ENCODE peak calls at places on chromosomes 1 and 21, in six cellular contexts. N is endodermal cell, O is tibial artery, U is mammary epithelial cell, G is adrenal gland, H is psoas muscle. X is an unnamed sample. For H3K4me1, the result is how much of the 10 kb centered on the place peaks cover.

GRCh38 chr1:218304281-218305039 is 19.4 kb downstream of the RRP15 start:
- DNase-seq in N (peak), O (no peak), U (peak), G (no peak), H (peak), X (no peak)

GRCh38 chr1:208511242-208511860 is 267.2 kb upstream of the PLXNA2 start:
- DNase-seq in N (no peak), O (no peak), U (no peak), G (no peak), H (no peak), X (no peak)

GRCh38 chr1:42735477-42736105 is 4.4 kb downstream of the CLDN19 start:
- DNase-seq in N (no peak), O (no peak), U (peak), G (no peak), H (no peak), X (no peak)

GRCh38 chr1:201612645-201613044 is 73.7 kb downstream of the NAV1 start:
- DNase-seq in N (no peak), O (no peak), U (no peak), G (no peak), H (no peak), X (no peak)

GRCh38 chr1:74964508-74964907 is 169.7 kb upstream of the LHX8 start:
- DNase-seq in N (no peak), O (no peak), U (peak), G (no peak), H (no peak), X (no peak)

GRCh38 chr1:30928789-30929134 is 20.2 kb upstream of the SDC3 start:
- DNase-seq in N (no peak), O (no peak), U (no peak), G (no peak), H (no peak), X (no peak)

GRCh38 chr1:24323281-24323680 is 4.1 kb downstream of the GRHL3 start:
- DNase-seq in N (no peak), O (no peak), U (peak), G (no peak), H (no peak), X (no peak)

GRCh38 chr21:34669149-34669879 is 520 bp downstream of the CLIC6 start:
- DNase-seq in N (peak), O (no peak), U (no peak), G (no peak), H (peak), X (no peak)

GRCh38 chr21:28485301-28486022 is 507.2 kb downstream of the LTN1 start:
- DNase-seq in N (no peak), O (no peak), U (peak), G (no peak), H (no peak), X (no peak)

GRCh38 chr1:192668434-192668983 is 32.6 kb downstream of the RGS13 start:
- DNase-seq in N (no peak), O (no peak), U (no peak), G (no peak), H (no peak), X (no peak)

GRCh38 chr1:107496002-107496401 is 355.2 kb downstream of the NTNG1 start:
- DNase-seq in N (no peak), O (no peak), U (no peak), G (no peak), H (no peak), X (no peak)

GRCh38 chr1:6124746-6125365 is 55.3 kb downstream of the CHD5 start:
- DNase-seq in N (no peak), O (no peak), U (no peak), G (no peak), H (no peak), X (no peak)

GRCh38 chr1:65435987-65436386 is 15.5 kb downstream of the LEPR start:
- DNase-seq in N (no peak), O (no peak), U (no peak), G (no peak), H (no peak), X (no peak)

GRCh38 chr1:65432918-65433317 is 12.4 kb downstream of the LEPR start:
- DNase-seq in N (peak), O (no peak), U (no peak), G (no peak), H (no peak), X (no peak)

GRCh38 chr1:65437616-65438015 is 17.1 kb downstream of the LEPR start:
- DNase-seq in N (no peak), O (no peak), U (no peak), G (no peak), H (no peak), X (no peak)

GRCh38 chr1:65434255-65434654 is 13.8 kb downstream of the LEPR start:
- DNase-seq in N (no peak), O (no peak), U (no peak), G (no peak), H (no peak), X (no peak)

GRCh38 chr1:65434760-65435159 is 14.3 kb downstream of the LEPR start:
- DNase-seq in N (peak), O (no peak), U (peak), G (no peak), H (no peak), X (no peak)
- H3K27ac ChIP-seq in N (no peak), O (no peak), U (peak), G (no peak), H (no peak), X (no peak)

GRCh38 chr1:53947172-53947835 is 1.2 kb downstream of the LRRC42 start:
- DNase-seq in N (no peak), O (no peak), U (no peak), G (no peak), H (no peak), X (no peak)
- H3K4me1 ChIP-seq in N (under half), O (under half), U (under half), G (under half), H (under half), X (under half)

GRCh38 chr1:203480084-203480483 is 4.5 kb downstream of the PRELP start:
- DNase-seq in N (no peak), O (no peak), U (no peak), G (no peak), H (no peak), X (no peak)
- H3K27ac ChIP-seq in N (no peak), O (peak), U (no peak), G (peak), H (peak), X (peak)

DNA sequence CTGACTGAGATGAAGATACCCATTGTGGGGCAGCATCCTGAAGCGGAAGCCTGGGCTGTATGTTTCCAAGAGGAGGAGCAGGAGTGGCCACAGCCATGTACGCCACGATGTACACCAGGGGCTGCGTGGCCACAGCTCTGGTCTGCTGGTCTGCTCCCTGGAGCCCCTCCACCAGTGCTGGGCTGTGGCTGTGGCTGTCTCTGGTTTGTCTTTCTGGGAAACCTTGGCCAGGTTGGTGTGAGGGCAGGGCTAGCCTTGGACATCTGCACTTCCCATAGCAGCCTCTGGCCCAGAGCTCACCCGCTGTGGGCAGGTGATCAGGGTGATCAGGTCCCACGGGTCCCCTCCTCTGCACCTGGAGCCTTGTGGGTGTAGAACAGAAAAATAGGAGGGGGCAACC is 2.6 kb downstream of the MIB2 start:
- DNase-seq in N (no peak), O (no peak), U (no peak), G (no peak), H (no peak), X (no peak)
- H3K4me1 ChIP-seq in N (under half), O (under half), U (under half), G (under half), H (half or more), X (under half)

GRCh38 chr1:219773110-219773509 is 155.2 kb downstream of the SLC30A10 start:
- DNase-seq in N (no peak), O (no peak), U (no peak), G (no peak), H (no peak), X (no peak)

GRCh38 chr1:219772265-219773036 is 155.9 kb downstream of the SLC30A10 start:
- DNase-seq in N (no peak), O (no peak), U (no peak), G (no peak), H (no peak), X (no peak)

GRCh38 chr1:219773775-219774174 is 154.6 kb downstream of the SLC30A10 start:
- DNase-seq in N (no peak), O (no peak), U (no peak), G (no peak), H (no peak), X (no peak)

GRCh38 chr1:219771039-219771438 is 157.3 kb downstream of the SLC30A10 start:
- DNase-seq in N (peak), O (no peak), U (peak), G (peak), H (peak), X (no peak)

DNA sequence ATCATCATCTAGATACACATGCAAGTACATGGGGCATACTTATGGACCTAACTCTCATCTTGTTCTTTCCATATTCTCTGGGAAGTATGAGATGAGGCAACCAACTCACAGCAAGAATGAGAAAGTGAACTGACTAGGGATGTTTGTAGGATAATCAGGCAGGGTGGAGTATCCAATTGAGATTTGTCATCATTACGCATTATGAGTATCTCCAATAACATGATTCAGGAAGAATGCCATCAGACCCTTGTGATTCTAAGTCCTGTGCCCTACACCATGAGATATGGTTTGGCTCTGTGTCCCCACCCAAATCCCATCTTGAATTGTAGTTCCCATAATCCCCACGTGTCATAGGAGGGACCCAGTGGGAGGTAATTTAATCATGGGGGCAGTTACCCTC is 154.0 kb downstream of the SLC30A10 start:
- DNase-seq in N (no peak), O (no peak), U (no peak), G (no peak), H (no peak), X (no peak)
- H3K27ac ChIP-seq in N (no peak), O (no peak), U (no peak), G (no peak), H (no peak), X (no peak)

GRCh38 chr1:36583980-36584805 is 101.5 kb upstream of the CSF3R start:
- DNase-seq in N (no peak), O (no peak), U (no peak), G (no peak), H (no peak), X (no peak)
- H3K4me1 ChIP-seq in N (under half), O (under half), U (under half), G (under half), H (under half), X (under half)

GRCh38 chr21:26385721-26386120 is 187.4 kb downstream of the CYYR1 start:
- DNase-seq in N (no peak), O (no peak), U (peak), G (no peak), H (no peak), X (no peak)

GRCh38 chr21:26391166-26391565 is 181.9 kb downstream of the CYYR1 start:
- DNase-seq in N (no peak), O (no peak), U (no peak), G (no peak), H (no peak), X (no peak)

GRCh38 chr21:26394341-26394740 is 178.7 kb downstream of the CYYR1 start:
- DNase-seq in N (no peak), O (no peak), U (no peak), G (no peak), H (no peak), X (no peak)

GRCh38 chr21:26388731-26389231 is 184.3 kb downstream of the CYYR1 start:
- DNase-seq in N (no peak), O (no peak), U (peak), G (no peak), H (no peak), X (no peak)

DNA sequence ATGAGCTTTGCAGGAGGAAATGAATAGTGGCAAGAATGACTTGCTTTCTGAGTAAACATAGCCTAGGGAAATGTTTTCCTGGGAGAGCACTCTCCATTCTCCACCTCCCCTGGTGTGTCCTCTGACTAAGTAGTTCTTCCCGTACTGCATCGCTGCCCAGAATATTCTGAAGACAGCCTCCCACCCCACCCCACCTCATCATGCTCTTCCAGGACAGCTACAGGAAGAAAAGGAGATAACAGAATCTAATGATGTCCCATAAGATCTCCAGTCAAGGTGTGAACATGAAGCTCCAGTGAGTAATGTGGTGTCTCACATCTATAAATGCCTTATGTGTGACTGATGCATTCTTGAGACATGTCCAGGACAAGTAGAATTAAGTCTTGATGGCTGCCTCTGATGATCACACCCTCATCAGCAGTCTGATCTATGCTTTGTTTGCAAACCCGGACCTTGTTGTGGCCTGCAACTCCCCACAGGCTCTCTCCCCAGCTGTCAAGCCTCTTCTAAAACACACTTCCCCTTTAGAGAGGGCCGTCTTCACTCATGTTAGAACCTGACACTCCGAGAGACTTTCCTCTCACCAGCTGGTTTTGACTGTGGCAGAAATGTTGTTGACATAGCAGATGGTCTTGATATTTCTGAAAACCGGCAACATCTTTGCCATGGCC is 183.0 kb downstream of the CYYR1 start:
- DNase-seq in N (no peak), O (no peak), U (peak), G (no peak), H (no peak), X (no peak)
- H3K27ac ChIP-seq in N (no peak), O (no peak), U (peak), G (no peak), H (no peak), X (no peak)

DNA sequence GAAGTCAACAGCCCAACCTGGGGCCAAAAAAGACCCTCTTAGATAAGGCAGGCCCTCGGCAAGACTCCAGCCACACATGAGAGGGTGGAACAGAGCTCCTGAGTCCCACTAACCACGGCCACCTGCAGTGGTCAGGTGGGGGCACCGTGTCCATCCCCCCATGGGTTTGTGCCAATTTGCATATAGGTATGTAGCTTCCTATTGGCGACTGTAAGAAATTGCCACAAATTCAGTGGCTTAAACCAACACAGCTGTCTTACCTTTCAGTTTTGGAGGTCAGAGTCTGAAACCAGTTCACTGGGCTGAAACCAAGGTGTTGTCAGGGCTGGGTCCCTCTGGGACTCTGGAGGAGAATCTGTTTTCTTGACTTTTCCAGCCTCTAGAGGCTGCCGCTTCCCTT is 59.3 kb downstream of the COL18A1 start:
- DNase-seq in N (no peak), O (no peak), U (no peak), G (no peak), H (no peak), X (no peak)
- H3K4me1 ChIP-seq in N (under half), O (under half), U (under half), G (under half), H (under half), X (under half)